ENCODE peak calls at places on chromosomes 5 and 9, in four cellular contexts. I is fibroblast of lung; W is PC-9; H is effector memory CD4-positive, alpha-beta T cell. U is an unnamed sample.

GRCh38 chr5:68264024-68264956 is 48.7 kb downstream of the PIK3R1 start:
- DNase-seq in I (peak; percentile 77), W (no peak), H (no peak), U (peak; percentile 46)

GRCh38 chr5:134053840-134054338 is 49.1 kb upstream of the VDAC1 start:
- DNase-seq in I (no peak), W (peak; percentile 84), H (no peak), U (no peak)

GRCh38 chr5:112921833-112922817 is at the start of gene REEP5:
- DNase-seq in I (peak; percentile 68), W (peak; percentile 66), H (peak; percentile 75), U (no peak)

GRCh38 chr5:138874771-138875628 is at the start of gene LRRTM2:
- DNase-seq in I (peak; percentile 94), W (no peak), H (no peak), U (peak; percentile 85)

GRCh38 chr5:111453747-111454146 is 58.6 kb downstream of the STARD4 start:
- DNase-seq in I (peak; percentile 27), W (no peak), H (no peak), U (no peak)

GRCh38 chr9:113603773-113604172 is 140.2 kb downstream of the RGS3 start:
- DNase-seq in I (no peak), W (no peak), H (no peak), U (no peak)

GRCh38 chr5:65076251-65076869 is 307.6 kb downstream of the CWC27 start:
- DNase-seq in I (peak; percentile 75), W (no peak), H (peak; percentile 21), U (peak; percentile 16)

GRCh38 chr5:147188200-147189108 is 46.4 kb upstream of the STK32A start:
- DNase-seq in I (peak; percentile 78), W (no peak), H (peak; percentile 24), U (peak; percentile 38)

GRCh38 chr5:16005210-16005609 is 174.4 kb downstream of the MARCHF11 start:
- DNase-seq in I (no peak), W (no peak), H (no peak), U (no peak)

GRCh38 chr5:39164016-39164415 is 55.3 kb downstream of the FYB1 start:
- DNase-seq in I (no peak), W (no peak), H (peak; percentile 48), U (no peak)

GRCh38 chr9:136587145-136587943 is 41.5 kb upstream of the NOTCH1 start:
- DNase-seq in I (peak; percentile 67), W (no peak), H (no peak), U (no peak)

GRCh38 chr9:123364241-123364824 is 8.3 kb downstream of the CRB2 start:
- DNase-seq in I (peak; percentile 15), W (no peak), H (no peak), U (peak; percentile 27)

GRCh38 chr5:104186100-104186499 is 623.5 kb upstream of the NUDT12 start:
- DNase-seq in I (no peak), W (no peak), H (no peak), U (no peak)

GRCh38 chr9:128553695-128554094 is 1.3 kb downstream of the SPTAN1 start:
- DNase-seq in I (peak; percentile 90), W (peak; percentile 52), H (no peak), U (peak; percentile 29)
- H3K27ac ChIP-seq in I (peak overlapping the region; percentile 89), W (peak overlapping the region; percentile 60), H (peak overlapping the region; percentile 80), U (peak overlapping the region; percentile 74)

DNA sequence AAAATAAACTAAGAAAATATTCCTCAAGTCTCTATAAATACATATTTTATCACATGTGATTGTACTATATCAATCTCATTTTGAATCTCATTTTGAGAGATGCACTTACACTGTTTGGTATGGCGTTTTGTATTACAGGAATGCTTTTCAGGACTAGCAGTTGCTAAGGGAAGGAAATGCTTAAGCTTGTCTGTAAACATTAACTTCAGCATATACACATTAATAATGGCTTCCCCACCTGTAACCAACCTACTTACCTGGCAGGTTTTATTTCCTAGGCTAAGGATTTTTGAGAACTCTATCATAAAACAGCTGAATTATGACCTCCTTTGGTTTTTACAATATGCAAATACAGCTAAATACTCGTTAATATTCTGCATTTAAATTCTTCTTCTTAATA is 141.0 kb upstream of the GRHPR start:
- DNase-seq in I (no peak), W (no peak), H (no peak), U (no peak)
- H3K27ac ChIP-seq in I (no peak overlapping the region), W (no peak overlapping the region), H (no peak overlapping the region), U (no peak overlapping the region)

DNA sequence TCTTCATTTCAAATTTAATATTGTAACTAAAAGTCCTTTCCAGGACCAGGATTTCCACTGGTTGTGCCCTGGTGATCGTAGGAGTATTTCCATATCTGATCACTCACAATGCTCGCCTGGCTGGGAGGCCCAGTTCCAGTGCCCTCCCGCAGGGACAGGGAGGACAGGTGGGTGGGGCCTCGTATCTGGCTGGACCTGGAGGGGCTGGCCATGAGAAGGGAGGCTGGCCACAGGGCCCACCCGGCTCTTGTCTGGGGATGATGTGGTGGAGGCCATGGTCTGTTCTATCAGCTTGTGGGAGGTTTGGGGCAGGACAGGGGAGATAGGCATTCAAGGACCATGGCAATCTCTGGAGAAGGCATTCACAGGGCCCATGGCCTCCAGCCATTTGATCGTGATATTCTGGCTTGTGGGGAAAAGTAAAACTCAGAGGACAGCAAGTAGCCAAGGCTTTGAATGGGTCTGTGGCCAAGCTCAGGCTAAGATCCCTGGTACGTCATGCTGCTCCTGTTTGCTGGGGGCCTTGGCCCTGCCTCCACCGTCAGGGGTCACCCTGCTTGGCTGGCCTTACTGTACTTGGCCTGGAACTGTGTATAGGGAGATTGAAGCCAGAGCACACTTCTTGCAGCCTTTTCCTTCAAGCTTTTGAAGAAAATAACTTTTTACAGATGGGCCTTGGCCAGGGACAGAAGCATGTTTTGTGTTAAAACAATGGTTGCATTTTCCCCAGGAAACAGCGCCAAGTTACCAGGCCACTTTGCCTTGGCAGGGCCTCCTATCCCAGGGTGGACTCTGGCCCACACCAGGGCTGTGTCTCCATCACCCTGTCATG is 286.6 kb downstream of the GADD45G start:
- DNase-seq in I (peak; percentile 26), W (no peak), H (no peak), U (no peak)
- H3K27ac ChIP-seq in I (no peak overlapping the region), W (no peak overlapping the region), H (no peak overlapping the region), U (no peak overlapping the region)

GRCh38 chr5:141510160-141510559 is 21.3 kb downstream of the PCDHGC5 start:
- DNase-seq in I (no peak), W (no peak), H (no peak), U (no peak)

GRCh38 chr5:141508440-141508807 is 19.5 kb downstream of the PCDHGC5 start:
- DNase-seq in I (peak; percentile 44), W (no peak), H (no peak), U (no peak)

GRCh38 chr5:141506381-141507155 is 17.7 kb downstream of the PCDHGC5 start:
- DNase-seq in I (no peak), W (no peak), H (no peak), U (no peak)

GRCh38 chr5:141508808-141509611 is 20.1 kb downstream of the PCDHGC5 start:
- DNase-seq in I (peak; percentile 97), W (peak; percentile 71), H (no peak), U (peak; percentile 92)

DNA sequence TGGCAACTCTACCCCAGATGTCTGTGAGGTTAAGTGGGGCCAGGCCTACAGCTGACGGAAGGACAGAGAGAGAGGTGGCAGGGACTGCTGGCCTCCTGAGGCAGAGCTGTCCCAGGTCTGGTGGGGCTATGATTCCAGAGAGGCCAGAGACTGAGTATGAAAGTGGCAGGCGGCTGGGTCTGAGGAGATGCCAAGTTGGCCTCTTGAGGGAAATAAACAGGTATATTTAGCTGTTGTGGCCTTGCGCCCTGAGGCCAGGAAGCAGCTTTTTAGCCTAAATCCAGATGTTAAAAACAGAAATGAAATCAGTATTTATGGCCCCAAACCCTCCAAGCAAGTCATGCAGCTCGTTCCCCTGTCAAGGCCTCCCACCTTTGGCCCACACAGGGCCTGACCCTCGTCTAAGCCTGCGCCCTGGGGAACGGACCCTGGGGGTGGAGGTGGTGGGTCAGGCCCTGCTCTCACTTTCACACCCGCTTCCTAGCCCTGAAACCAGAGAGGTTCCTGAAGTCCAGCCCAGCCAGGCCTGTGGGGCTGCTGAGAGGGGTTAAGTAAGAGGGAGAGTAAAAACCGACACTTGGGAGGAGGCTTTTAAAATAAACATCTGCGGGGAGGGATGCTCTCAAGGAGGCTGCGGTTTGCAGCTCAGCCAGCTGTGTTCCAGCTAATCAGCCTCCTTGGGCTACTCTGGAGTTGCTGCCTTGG is 18.7 kb downstream of the PCDHGC5 start:
- DNase-seq in I (peak; percentile 96), W (no peak), H (no peak), U (peak; percentile 83)
- H3K27ac ChIP-seq in I (peak overlapping the region; percentile 80), W (no peak overlapping the region), H (no peak overlapping the region), U (peak overlapping the region; percentile 91)

DNA sequence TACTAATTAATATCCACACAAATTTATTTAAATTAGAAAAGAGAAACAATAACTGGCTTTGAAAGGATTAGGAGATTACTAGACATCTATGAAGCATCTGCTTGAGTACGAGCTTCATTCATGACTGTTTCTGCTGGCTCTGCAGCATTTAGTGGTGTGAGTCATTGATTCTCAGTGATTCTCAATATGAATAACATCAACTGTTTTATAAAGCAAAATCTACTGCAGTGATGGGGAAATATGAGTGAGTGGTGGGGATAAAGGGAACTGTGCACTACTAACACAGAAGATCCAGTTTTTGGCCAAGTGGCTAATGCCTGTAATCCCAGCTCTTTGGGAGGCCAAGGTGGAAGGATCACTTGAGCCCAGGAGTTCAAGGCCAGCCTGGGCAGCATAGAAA is 8.4 kb downstream of the FNBP1 start:
- DNase-seq in I (peak; percentile 83), W (no peak), H (no peak), U (peak; percentile 55)
- H3K27ac ChIP-seq in I (no peak overlapping the region), W (no peak overlapping the region), H (peak overlapping the region; percentile 37), U (no peak overlapping the region)

DNA sequence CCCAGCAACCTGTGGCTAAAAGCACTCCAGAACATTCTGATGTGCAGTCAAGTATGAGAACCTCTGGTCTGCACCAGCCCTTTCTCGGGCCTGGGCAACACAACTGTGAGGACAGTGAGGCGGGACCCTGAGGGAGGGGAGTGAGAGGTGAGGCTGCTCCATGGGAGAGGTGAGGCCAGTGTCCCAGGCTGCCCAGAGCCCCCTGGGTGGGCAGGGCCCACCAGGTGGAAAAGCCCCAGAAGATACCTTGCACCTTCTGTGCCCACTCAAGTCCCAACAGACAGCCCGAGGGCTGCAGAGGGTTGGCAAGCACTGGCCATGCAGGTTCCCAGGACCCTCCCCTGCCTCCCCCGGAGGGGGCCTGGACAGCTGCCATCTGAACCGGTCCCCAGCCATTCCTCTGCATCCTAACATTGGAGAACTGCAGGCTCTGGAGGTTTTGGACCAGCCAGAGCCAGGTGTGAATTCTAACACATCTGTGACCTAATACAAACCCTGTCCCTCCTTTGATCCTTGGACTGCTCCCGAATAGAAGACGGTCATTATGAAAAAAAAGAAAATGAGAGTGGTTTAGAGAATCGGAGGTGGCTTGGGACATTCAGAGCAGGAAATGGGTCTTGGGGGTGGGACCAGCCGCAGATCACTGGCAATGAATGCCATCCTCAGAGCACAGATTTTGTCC is 57.0 kb downstream of the DUSP1 start:
- DNase-seq in I (no peak), W (no peak), H (no peak), U (no peak)
- H3K27ac ChIP-seq in I (no peak overlapping the region), W (no peak overlapping the region), H (no peak overlapping the region), U (no peak overlapping the region)

GRCh38 chr9:91060520-91061343 is 259.1 kb downstream of the SYK start:
- DNase-seq in I (peak; percentile 100), W (peak; percentile 93), H (no peak), U (peak; percentile 97)
- H3K27ac ChIP-seq in I (peak overlapping the region; percentile 86), W (peak overlapping the region; percentile 86), H (no peak overlapping the region), U (peak overlapping the region; percentile 74)

GRCh38 chr9:130020618-130021017 is 22.4 kb downstream of the FNBP1 start:
- DNase-seq in I (no peak), W (no peak), H (no peak), U (no peak)

GRCh38 chr9:130021123-130021522 is 21.9 kb downstream of the FNBP1 start:
- DNase-seq in I (no peak), W (peak; percentile 60), H (no peak), U (no peak)

GRCh38 chr9:130018260-130018659 is 24.7 kb downstream of the FNBP1 start:
- DNase-seq in I (no peak), W (no peak), H (no peak), U (no peak)

GRCh38 chr9:130015353-130016019 is 27.5 kb downstream of the FNBP1 start:
- DNase-seq in I (no peak), W (no peak), H (no peak), U (no peak)

GRCh38 chr9:130017035-130017909 is 25.7 kb downstream of the FNBP1 start:
- DNase-seq in I (no peak), W (no peak), H (no peak), U (no peak)
- H3K27ac ChIP-seq in I (no peak overlapping the region), W (peak overlapping the region; percentile 13), H (peak overlapping the region; percentile 33), U (peak overlapping the region; percentile 68)